ENCODE peak calls at places on chromosomes 1 and 21, in five cellular contexts. K, A, C, D and T are unnamed samples.

GRCh38 chr1:3459051-3459908 is 4.8 kb downstream of the ARHGEF16 start:
- DNase-seq in K (no peak), A (no peak), C (peak; percentile 9), D (no peak), T (peak; percentile 60)

GRCh38 chr21:14376854-14377253 is 6.1 kb downstream of the HSPA13 start:
- DNase-seq in K (no peak), A (no peak), C (no peak), D (no peak), T (no peak)

GRCh38 chr1:25889470-25889869 is 14.0 kb upstream of the PAQR7 start:
- DNase-seq in K (peak; percentile 43), A (no peak), C (no peak), D (peak; percentile 69), T (no peak)

GRCh38 chr1:47875831-47876586 is 121.2 kb downstream of the TRABD2B start:
- DNase-seq in K (no peak), A (no peak), C (no peak), D (no peak), T (no peak)

GRCh38 chr1:62875676-62876075 is 91.7 kb downstream of the ATG4C start:
- DNase-seq in K (no peak), A (no peak), C (no peak), D (no peak), T (no peak)

GRCh38 chr1:211258756-211259595 is at the start of gene RCOR3:
- DNase-seq in K (peak; percentile 87), A (peak; percentile 97), C (peak; percentile 96), D (peak; percentile 93), T (peak; percentile 97)

GRCh38 chr1:50783286-50783685 is 176.8 kb downstream of the FAF1 start:
- DNase-seq in K (no peak), A (no peak), C (no peak), D (no peak), T (no peak)

GRCh38 chr1:11804666-11805453 is 904 bp downstream of the MTHFR start:
- DNase-seq in K (peak; percentile 56), A (peak; percentile 69), C (no peak), D (peak; percentile 57), T (peak; percentile 56)

GRCh38 chr1:201713093-201713810 is 115.7 kb upstream of the IPO9 start:
- DNase-seq in K (peak; percentile 99), A (peak; percentile 91), C (peak; percentile 91), D (no peak), T (peak; percentile 77)

GRCh38 chr1:67700692-67701410 is 15.8 kb downstream of the GADD45A start:
- DNase-seq in K (peak; percentile 73), A (no peak), C (no peak), D (peak; percentile 82), T (no peak)

GRCh38 chr1:162213281-162213909 is 143.9 kb downstream of the NOS1AP start:
- DNase-seq in K (peak; percentile 2), A (peak; percentile 67), C (peak; percentile 52), D (no peak), T (peak; percentile 68)

GRCh38 chr1:215875712-215876111 is 308.6 kb downstream of the KCTD3 start:
- DNase-seq in K (no peak), A (no peak), C (no peak), D (no peak), T (no peak)

GRCh38 chr1:904271-904950 is 19.3 kb upstream of the SAMD11 start:
- DNase-seq in K (peak; percentile 69), A (peak; percentile 88), C (peak; percentile 85), D (peak; percentile 90), T (peak; percentile 82)

GRCh38 chr1:60427194-60427593 is 353.6 kb upstream of the C1orf87 start:
- DNase-seq in K (no peak), A (no peak), C (no peak), D (no peak), T (no peak)

GRCh38 chr1:11682799-11683198 is 1.9 kb upstream of the MAD2L2 start:
- DNase-seq in K (peak; percentile 7), A (no peak), C (no peak), D (no peak), T (no peak)

GRCh38 chr1:24275510-24275909 is 43.6 kb upstream of the GRHL3 start:
- DNase-seq in K (peak; percentile 42), A (no peak), C (no peak), D (no peak), T (no peak)

GRCh38 chr1:72280714-72281113 is 1.6 kb downstream of the NEGR1 start:
- DNase-seq in K (no peak), A (no peak), C (no peak), D (no peak), T (no peak)

GRCh38 chr21:35614412-35614901 is 445.9 kb downstream of the SETD4 start:
- DNase-seq in K (peak; percentile 39), A (no peak), C (no peak), D (no peak), T (no peak)

GRCh38 chr1:78814176-78814575 is 164.5 kb downstream of the IFI44 start:
- DNase-seq in K (no peak), A (no peak), C (no peak), D (no peak), T (no peak)

GRCh38 chr1:155064109-155064812 is 721 bp downstream of the EFNA4 start:
- DNase-seq in K (peak; percentile 29), A (no peak), C (no peak), D (no peak), T (no peak)

GRCh38 chr1:238950786-238951185 is 435.6 kb upstream of the CHRM3 start:
- DNase-seq in K (no peak), A (no peak), C (no peak), D (no peak), T (no peak)

GRCh38 chr1:23208527-23208926 is 8.8 kb downstream of the HTR1D start:
- DNase-seq in K (no peak), A (no peak), C (no peak), D (no peak), T (no peak)
- H3K4me1 ChIP-seq in K (no peaks in the 10 kb centered on the region), A (no peaks in the 10 kb centered on the region), C (no peaks in the 10 kb centered on the region), D (no peaks in the 10 kb centered on the region), T (no peaks in the 10 kb centered on the region)

GRCh38 chr1:182766050-182766449 is 23.5 kb upstream of the NPL start:
- DNase-seq in K (no peak), A (no peak), C (no peak), D (no peak), T (no peak)

GRCh38 chr1:182770193-182770592 is 19.4 kb upstream of the NPL start:
- DNase-seq in K (no peak), A (no peak), C (no peak), D (no peak), T (no peak)

GRCh38 chr1:182768973-182769372 is 20.6 kb upstream of the NPL start:
- DNase-seq in K (no peak), A (no peak), C (no peak), D (no peak), T (no peak)

GRCh38 chr1:182766881-182767645 is 22.5 kb upstream of the NPL start:
- DNase-seq in K (no peak), A (no peak), C (no peak), D (no peak), T (no peak)

GRCh38 chr1:182771187-182771984 is 18.2 kb upstream of the NPL start:
- DNase-seq in K (no peak), A (no peak), C (no peak), D (no peak), T (no peak)
- TF ChIP-seq CTCF in K (peak; percentile 17), A (no peak), C (no peak), D (no peak), T (no peak)

GRCh38 chr1:204408074-204408507 is 3.5 kb downstream of the PPP1R15B start:
- DNase-seq in K (peak; percentile 74), A (peak; percentile 73), C (peak; percentile 56), D (no peak), T (no peak)
- H3K4me1 ChIP-seq in K (no peaks in the 10 kb centered on the region), A (peaks cover 34% of the 10 kb centered on the region), C (peaks cover 35% of the 10 kb centered on the region), D (peaks cover 4% of the 10 kb centered on the region), T (peaks cover 4% of the 10 kb centered on the region)

GRCh38 chr1:229222081-229222480 is 48.8 kb upstream of the RAB4A start:
- DNase-seq in K (no peak), A (no peak), C (no peak), D (no peak), T (no peak)

GRCh38 chr1:229217716-229218115 is 53.2 kb upstream of the RAB4A start:
- DNase-seq in K (no peak), A (no peak), C (no peak), D (no peak), T (no peak)

GRCh38 chr1:229221106-229222019 is 49.5 kb upstream of the RAB4A start:
- DNase-seq in K (peak; percentile 36), A (peak; percentile 52), C (no peak), D (no peak), T (peak; percentile 69)

GRCh38 chr1:229218612-229219025 is 52.3 kb upstream of the RAB4A start:
- DNase-seq in K (no peak), A (no peak), C (no peak), D (no peak), T (no peak)

DNA sequence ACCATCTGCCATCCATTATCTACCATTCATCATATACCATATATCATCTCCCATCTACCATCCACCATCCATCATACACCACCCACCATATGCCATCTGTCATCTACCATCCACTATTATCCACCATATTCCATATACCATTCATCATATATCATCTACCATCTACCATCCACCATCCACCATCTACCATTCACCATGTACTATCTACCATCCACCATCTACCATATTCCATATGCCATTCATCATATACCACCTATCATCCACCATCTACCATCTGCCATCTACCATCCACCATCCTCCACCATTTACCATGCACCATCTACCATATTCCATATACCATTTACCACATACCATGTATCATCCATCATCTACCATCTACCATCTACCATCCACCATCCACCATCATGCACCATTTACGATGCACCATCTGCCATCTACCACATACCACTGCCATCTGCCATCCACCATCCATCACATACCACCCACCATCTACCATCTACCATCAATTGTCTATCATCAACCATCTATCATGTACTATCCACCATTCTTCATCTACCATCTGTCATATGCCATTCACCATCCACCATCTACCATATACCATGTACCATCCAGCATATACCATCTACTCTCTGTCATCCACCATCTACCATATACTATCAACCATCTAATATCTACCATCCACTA is 50.6 kb upstream of the RAB4A start:
- DNase-seq in K (no peak), A (no peak), C (no peak), D (no peak), T (no peak)
- TF ChIP-seq CTCF in K (no peak), A (no peak), C (no peak), D (no peak), T (no peak)

GRCh38 chr1:39409055-39409816 is 82.2 kb upstream of the BMP8A start:
- DNase-seq in K (peak; percentile 75), A (peak; percentile 63), C (peak; percentile 58), D (no peak), T (peak; percentile 58)
- H3K4me1 ChIP-seq in K (peaks cover 39% of the 10 kb centered on the region), A (peaks cover 86% of the 10 kb centered on the region), C (peaks cover 82% of the 10 kb centered on the region), D (peaks cover 36% of the 10 kb centered on the region), T (peaks cover 38% of the 10 kb centered on the region)

DNA sequence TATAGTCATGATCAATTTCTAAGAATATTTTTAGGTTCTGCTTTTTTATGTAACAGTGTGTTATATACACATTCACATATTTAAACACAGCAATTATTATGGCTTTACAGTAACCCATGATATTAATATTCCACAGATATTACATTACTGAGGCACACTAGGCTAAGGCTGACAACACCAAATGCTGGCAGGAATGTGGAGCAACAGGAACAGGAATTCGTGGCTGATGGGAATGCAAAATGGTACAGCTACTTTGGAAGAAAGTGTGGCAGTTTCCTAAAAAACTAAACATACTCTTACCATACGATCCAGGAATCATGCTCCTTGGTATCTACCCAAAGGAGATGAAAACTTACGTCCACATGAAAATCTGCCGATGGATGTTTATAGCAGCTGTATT is 1.9 kb upstream of the KCNJ9 start:
- DNase-seq in K (no peak), A (no peak), C (no peak), D (no peak), T (no peak)
- TF ChIP-seq CTCF in K (no peak), A (no peak), C (no peak), D (no peak), T (no peak)